ENCODE peak calls at places on chromosomes 13 and 19, in seven cellular contexts. W is RWPE1; J is IMR-90; U is T-helper 2 cell; D is central memory CD4-positive, alpha-beta T cell; F is activated CD4-positive, alpha-beta memory T cell treated with anti-CD3 and anti-CD28 coated beads for 36 hours; L is psoas muscle. Y is an unnamed sample.

GRCh38 chr19:41575998-41576397 is at the start of gene CEACAM21:
- DNase-seq in U (peak), J (no peak), F (peak), D (peak), W (no peak), L (peak), Y (peak)

GRCh38 chr13:112725346-112726017 is 35.6 kb downstream of the ATP11A start:
- DNase-seq in U (no peak), L (peak), J (peak), W (no peak), F (peak), D (peak), Y (no peak)

GRCh38 chr19:1521636-1522035 is 2.2 kb upstream of the PLK5 start:
- DNase-seq in F (no peak), J (no peak), U (no peak), L (no peak), W (no peak), D (no peak), Y (no peak)

GRCh38 chr13:75603038-75603437 is 33.1 kb upstream of the LMO7 start:
- DNase-seq in D (no peak), U (no peak), J (no peak), L (no peak), F (no peak), W (no peak), Y (no peak)

GRCh38 chr19:19077103-19077502 is 13.3 kb downstream of the SLC25A42 start:
- DNase-seq in W (no peak), F (no peak), D (no peak), L (no peak), J (no peak), U (no peak), Y (no peak)

GRCh38 chr19:16161848-16162247 is 11.5 kb downstream of the CIB3 start:
- DNase-seq in F (peak), U (no peak), D (no peak), W (peak), L (no peak), J (peak), Y (no peak)

GRCh38 chr13:29713841-29714240 is 118.4 kb upstream of the SLC7A1 start:
- DNase-seq in W (peak), D (no peak), L (no peak), F (peak), U (no peak), J (peak), Y (no peak)

GRCh38 chr19:48656840-48657474 is 11.0 kb upstream of the CA11 start:
- DNase-seq in W (peak), J (peak), F (no peak), D (no peak), U (no peak), L (no peak), Y (no peak)

GRCh38 chr19:4713384-4713951 is 10.2 kb downstream of the DPP9 start:
- DNase-seq in J (peak), W (peak), L (peak), D (no peak), F (no peak), U (no peak), Y (no peak)

GRCh38 chr13:30033681-30034447 is 183.4 kb upstream of the UBL3 start:
- DNase-seq in W (peak), D (no peak), L (no peak), F (no peak), U (no peak), J (peak), Y (no peak)

GRCh38 chr19:50820549-50821247 is 2.9 kb downstream of the KLK1 start:
- DNase-seq in F (no peak), D (no peak), L (no peak), J (no peak), W (no peak), U (no peak), Y (no peak)

GRCh38 chr19:52722062-52723005 is 12.5 kb downstream of the ZNF611 start:
- DNase-seq in L (no peak), U (no peak), W (peak), D (no peak), J (peak), F (no peak), Y (no peak)

GRCh38 chr13:19845758-19846157 is 17.7 kb downstream of the ZMYM5 start:
- DNase-seq in L (no peak), W (peak), J (peak), D (no peak), U (no peak), F (peak), Y (no peak)

GRCh38 chr19:2790557-2791271 is 5.4 kb downstream of the THOP1 start:
- DNase-seq in J (no peak), L (no peak), U (no peak), W (no peak), F (no peak), D (no peak), Y (no peak)

GRCh38 chr19:3360494-3361383 is 5.6 kb upstream of the NFIC start:
- DNase-seq in J (no peak), U (peak), D (peak), L (peak), F (peak), W (no peak), Y (peak)

GRCh38 chr19:38737921-38738731 is 6.1 kb downstream of the CAPN12 start:
- DNase-seq in W (no peak), L (no peak), J (no peak), U (no peak), D (no peak), F (no peak), Y (no peak)

GRCh38 chr19:57583521-57584416 is at the start of gene ZIK1:
- DNase-seq in U (peak), F (peak), J (peak), W (peak), L (peak), D (peak), Y (peak)

GRCh38 chr19:30908262-30908771 is 440.9 kb downstream of the TSHZ3 start:
- DNase-seq in W (no peak), U (no peak), L (no peak), J (no peak), D (no peak), F (no peak), Y (no peak)

GRCh38 chr19:1284979-1285736 is 515 bp upstream of the EFNA2 start:
- DNase-seq in J (no peak), L (no peak), U (no peak), D (no peak), W (no peak), F (no peak), Y (no peak)

GRCh38 chr19:10625003-10625761 is at the start of gene SLC44A2:
- DNase-seq in F (no peak), J (peak), W (peak), D (no peak), L (peak), U (no peak), Y (no peak)

GRCh38 chr19:10751109-10751972 is 33.5 kb downstream of the DNM2 start:
- DNase-seq in D (no peak), F (no peak), J (no peak), W (peak), L (no peak), U (no peak), Y (no peak)

GRCh38 chr19:38619361-38620174 is 580 bp downstream of the EIF3K start:
- DNase-seq in L (no peak), F (no peak), W (no peak), D (no peak), J (no peak), U (no peak), Y (no peak)

GRCh38 chr19:18417250-18418033 is 1.8 kb upstream of the SSBP4 start:
- DNase-seq in W (no peak), L (peak), F (peak), U (no peak), J (peak), D (no peak), Y (no peak)

GRCh38 chr13:52961196-52961845 is 67.3 kb upstream of the OLFM4 start:
- DNase-seq in U (no peak), L (no peak), D (no peak), J (no peak), F (no peak), W (no peak), Y (no peak)

GRCh38 chr13:23724196-23724970 is 154.2 kb downstream of the TNFRSF19 start:
- DNase-seq in W (no peak), F (no peak), D (no peak), J (peak), U (no peak), L (no peak), Y (no peak)

GRCh38 chr13:49701481-49701880 is 10.2 kb upstream of the EBPL start:
- DNase-seq in W (no peak), U (no peak), F (no peak), D (no peak), J (no peak), L (no peak), Y (no peak)

GRCh38 chr19:13163609-13164364 is 13.6 kb downstream of the IER2 start:
- DNase-seq in D (peak), F (peak), U (no peak), J (peak), L (peak), W (peak), Y (peak)

GRCh38 chr13:25170554-25171107 is 1.5 kb downstream of the AMER2 start:
- DNase-seq in W (no peak), F (no peak), L (no peak), D (no peak), J (no peak), U (no peak), Y (no peak)

GRCh38 chr19:35395762-35396199 is 24.9 kb downstream of the GPR42 start:
- DNase-seq in F (no peak), U (no peak), J (no peak), L (no peak), D (no peak), W (no peak), Y (no peak)

GRCh38 chr13:51587372-51587771 is 3.1 kb downstream of the WDFY2 start:
- DNase-seq in W (no peak), U (no peak), L (no peak), F (no peak), J (no peak), D (no peak), Y (no peak)

GRCh38 chr13:28716511-28716910 is 2.3 kb downstream of the SLC46A3 start:
- DNase-seq in D (no peak), L (peak), F (no peak), W (peak), J (peak), U (no peak), Y (no peak)

GRCh38 chr13:40189885-40190655 is 476.4 kb downstream of the FOXO1 start:
- DNase-seq in J (no peak), W (no peak), F (no peak), U (no peak), L (no peak), D (no peak), Y (no peak)

GRCh38 chr13:114035186-114035582 is 61.3 kb upstream of the C13orf46 start:
- DNase-seq in U (no peak), W (no peak), L (no peak), F (no peak), D (no peak), J (no peak), Y (no peak)

GRCh38 chr13:114118086-114118762 is 14.2 kb downstream of the RASA3 start:
- DNase-seq in F (peak), J (no peak), D (no peak), L (peak), W (no peak), U (no peak), Y (no peak)

GRCh38 chr13:99658266-99658991 is 157.2 kb downstream of the TM9SF2 start:
- DNase-seq in D (peak), F (peak), J (peak), L (peak), U (no peak), W (no peak), Y (peak)

Y was measured in activated B cell treated with CpG ODN at 0.5 μM for 24 hours.